ENCODE peak calls at places on chromosomes 1 and 21, in six cellular contexts. C is CD8-positive, alpha-beta memory T cell; O is IMR-90; F is cardiac muscle cell; Q is endothelial cell of umbilical vein; W is hepatocyte. X is an unnamed sample.

GRCh38 chr21:42062543-42063022 is 8.5 kb upstream of the UMODL1 start:
- DNase-seq in F (no peak), W (no peak), O (no peak), Q (no peak), C (peak; percentile 81), X (peak; percentile 91)

GRCh38 chr1:111789077-111789476 is 33.4 kb downstream of the DDX20 start:
- DNase-seq in O (no peak), W (no peak), Q (no peak), F (peak; percentile 69), C (no peak), X (no peak)

GRCh38 chr1:40634901-40635655 is 30.4 kb downstream of the RIMS3 start:
- DNase-seq in F (no peak), C (no peak), W (no peak), O (peak; percentile 23), Q (peak; percentile 19), X (no peak)

GRCh38 chr1:241837901-241838300 is 10.1 kb upstream of the EXO1 start:
- DNase-seq in F (peak; percentile 72), C (no peak), O (peak; percentile 98), W (peak; percentile 26), Q (no peak), X (no peak)

GRCh38 chr1:62991152-62991551 is 207.2 kb downstream of the ATG4C start:
- DNase-seq in O (no peak), Q (no peak), C (no peak), F (no peak), W (no peak), X (no peak)

GRCh38 chr1:191895462-191896058 is 262.7 kb upstream of the RGS18 start:
- DNase-seq in W (no peak), F (no peak), Q (no peak), O (no peak), C (no peak), X (no peak)

GRCh38 chr21:42424848-42425602 is 21.3 kb downstream of the UBASH3A start:
- DNase-seq in O (no peak), C (peak; percentile 67), W (no peak), F (no peak), Q (peak; percentile 44), X (no peak)

GRCh38 chr1:203672354-203672753 is 45.7 kb downstream of the ATP2B4 start:
- DNase-seq in C (peak; percentile 24), Q (peak; percentile 84), O (peak; percentile 88), W (peak; percentile 79), F (peak; percentile 71), X (no peak)

GRCh38 chr1:48018799-48019198 is 21.6 kb upstream of the TRABD2B start:
- DNase-seq in O (no peak), C (no peak), Q (no peak), F (no peak), W (no peak), X (no peak)

GRCh38 chr1:57850572-57850971 is 426.7 kb upstream of the DAB1 start:
- DNase-seq in F (no peak), O (no peak), W (no peak), C (no peak), Q (no peak), X (no peak)

GRCh38 chr1:19400875-19401854 is 84.2 kb downstream of the CAPZB start:
- DNase-seq in W (no peak), F (no peak), C (no peak), O (no peak), Q (no peak), X (no peak)

GRCh38 chr21:41769521-41769920 is 2.7 kb upstream of the RIPK4 start:
- DNase-seq in W (peak; percentile 3), O (no peak), C (no peak), F (no peak), Q (no peak), X (no peak)

GRCh38 chr1:150151291-150152181 is 1.8 kb downstream of the PLEKHO1 start:
- DNase-seq in C (peak; percentile 60), O (no peak), F (no peak), W (no peak), Q (no peak), X (peak; percentile 74)

GRCh38 chr1:16055613-16056520 is 12.3 kb downstream of the CLCNKB start:
- DNase-seq in W (peak; percentile 96), O (peak; percentile 64), Q (peak; percentile 78), C (peak; percentile 72), F (peak; percentile 79), X (peak; percentile 83)

GRCh38 chr1:6108937-6109636 is 63.4 kb downstream of the KCNAB2 start:
- DNase-seq in W (no peak), O (peak; percentile 40), C (no peak), F (peak; percentile 54), Q (peak; percentile 39), X (peak; percentile 43)

GRCh38 chr1:92118826-92119225 is 38.7 kb downstream of the BTBD8 start:
- DNase-seq in W (no peak), F (no peak), C (no peak), O (peak; percentile 78), Q (no peak), X (no peak)

GRCh38 chr1:116825400-116825734 is 71.1 kb downstream of the CD2 start:
- DNase-seq in F (peak; percentile 60), W (no peak), O (no peak), C (no peak), Q (no peak), X (no peak)

GRCh38 chr1:90778487-90778886 is 61.4 kb upstream of the BARHL2 start:
- DNase-seq in W (no peak), Q (no peak), O (no peak), C (no peak), F (no peak), X (no peak)

GRCh38 chr1:17318262-17318661 is 10.3 kb downstream of the PADI4 start:
- DNase-seq in C (no peak), O (no peak), Q (no peak), F (no peak), W (no peak), X (no peak)

GRCh38 chr1:14300991-14301703 is 297.3 kb upstream of the KAZN start:
- DNase-seq in O (no peak), F (peak; percentile 32), Q (no peak), C (no peak), W (peak; percentile 60), X (no peak)

GRCh38 chr1:244221961-244222360 is 170.9 kb downstream of the ZBTB18 start:
- DNase-seq in F (peak; percentile 60), W (no peak), Q (no peak), O (peak; percentile 46), C (no peak), X (no peak)

GRCh38 chr1:247043406-247043805 is 35.2 kb downstream of the ZNF670 start:
- DNase-seq in F (no peak), Q (no peak), C (no peak), W (no peak), O (no peak), X (no peak)

GRCh38 chr1:247047260-247047659 is 31.4 kb downstream of the ZNF670 start:
- DNase-seq in Q (no peak), C (no peak), W (no peak), O (no peak), F (no peak), X (no peak)

DNA sequence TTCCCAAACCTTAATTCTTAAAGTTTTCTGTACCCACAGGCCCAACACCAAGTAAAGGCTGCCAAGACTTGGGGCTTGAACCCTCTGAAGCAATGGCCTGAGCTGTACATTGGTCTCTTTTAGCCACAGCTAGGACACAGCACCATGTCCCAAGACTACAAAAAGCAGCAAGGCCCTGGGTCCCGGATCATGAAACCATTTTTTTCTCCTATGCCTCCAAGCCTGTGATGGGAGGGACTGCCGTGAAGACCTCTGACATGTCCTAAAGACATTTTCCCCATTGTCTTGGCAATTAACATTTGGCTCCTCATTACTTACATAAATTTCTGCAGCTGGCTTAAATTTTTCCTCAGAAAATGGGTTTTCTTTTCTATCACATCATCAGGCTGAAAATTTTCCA is 30.9 kb downstream of the ZNF670 start:
- DNase-seq in C (no peak), W (no peak), O (no peak), Q (no peak), F (no peak), X (no peak)
- H3K9me3 ChIP-seq in C (peaks cover 46% of the 10 kb centered on the region), W (peaks cover 37% of the 10 kb centered on the region), O (peaks cover 42% of the 10 kb centered on the region), Q (no peaks in the 10 kb centered on the region), F (no peaks in the 10 kb centered on the region), X (peaks cover 58% of the 10 kb centered on the region)

GRCh38 chr1:231183875-231184590 is 22.2 kb downstream of the TRIM67 start:
- DNase-seq in Q (no peak), O (no peak), F (no peak), W (no peak), C (no peak), X (no peak)
- H3K9me3 ChIP-seq in Q (no peaks in the 10 kb centered on the region), O (peaks cover under 1% of the 10 kb centered on the region), F (no peaks in the 10 kb centered on the region), W (no peaks in the 10 kb centered on the region), C (no peaks in the 10 kb centered on the region), X (no peaks in the 10 kb centered on the region)

GRCh38 chr21:8990326-8991087 is 1530.9 kb upstream of the TPTE start:
- DNase-seq in Q (no peak), C (no peak), F (no peak), O (no peak), W (no peak), X (no peak)
- H3K9me3 ChIP-seq in Q (peaks cover 37% of the 10 kb centered on the region), C (no peaks in the 10 kb centered on the region), F (peaks cover 14% of the 10 kb centered on the region), O (peaks cover 47% of the 10 kb centered on the region), W (peaks cover 24% of the 10 kb centered on the region), X (peaks cover 39% of the 10 kb centered on the region)

GRCh38 chr21:18461743-18462142 is 58.2 kb upstream of the TMPRSS15 start:
- DNase-seq in W (no peak), F (no peak), Q (no peak), C (no peak), O (no peak), X (no peak)
- H3K9me3 ChIP-seq in W (no peaks in the 10 kb centered on the region), F (no peaks in the 10 kb centered on the region), Q (no peaks in the 10 kb centered on the region), C (no peaks in the 10 kb centered on the region), O (no peaks in the 10 kb centered on the region), X (peaks cover 26% of the 10 kb centered on the region)

DNA sequence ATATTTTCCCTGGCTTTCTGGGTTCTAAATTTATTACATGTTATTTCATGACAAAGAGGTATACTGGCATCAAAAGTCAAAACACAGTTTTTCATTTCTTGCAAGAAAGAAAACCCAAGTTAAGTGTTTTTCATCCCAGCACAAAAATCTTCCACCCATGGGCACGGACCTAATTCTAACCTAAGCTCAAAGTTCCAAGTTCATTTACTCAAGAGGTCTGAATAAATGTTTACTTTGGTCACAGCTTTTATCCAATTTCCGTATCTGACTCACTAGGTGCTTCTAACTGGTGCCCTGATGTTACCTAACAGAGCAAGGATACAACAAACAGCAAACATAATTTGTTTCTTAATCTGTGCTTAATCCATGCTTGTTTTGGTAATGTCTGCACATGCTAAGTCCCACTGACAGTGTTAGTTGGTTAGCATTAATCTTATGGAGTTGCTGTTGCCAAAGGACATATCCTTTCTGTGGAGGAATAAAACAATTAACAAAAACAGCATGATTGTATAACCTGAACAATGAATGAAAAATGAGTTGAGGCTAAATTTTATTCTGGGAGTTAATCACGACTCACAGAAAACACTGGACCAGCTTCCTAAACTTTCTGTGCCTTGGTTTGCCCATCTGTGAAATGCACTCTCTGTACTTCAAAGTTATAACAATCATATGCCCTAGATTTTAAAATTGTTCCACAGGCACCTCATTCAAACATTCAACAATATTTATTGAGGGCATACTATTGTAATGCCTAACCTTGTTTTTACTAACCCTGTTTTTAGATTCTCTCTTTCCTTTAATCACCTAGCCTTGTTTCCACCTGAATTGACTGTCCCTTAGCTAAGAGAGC is 4.2 kb upstream of the CHD1L start:
- DNase-seq in F (no peak), O (no peak), W (peak; percentile 32), Q (no peak), C (no peak), X (no peak)
- H3K9me3 ChIP-seq in F (no peaks in the 10 kb centered on the region), O (no peaks in the 10 kb centered on the region), W (no peaks in the 10 kb centered on the region), Q (no peaks in the 10 kb centered on the region), C (no peaks in the 10 kb centered on the region), X (peaks cover 12% of the 10 kb centered on the region)

X was measured in OCI-LY7.